ENCODE peak calls at places on chromosomes 7 and 10, in six cellular contexts. One of them, this sample, is unnamed.

GRCh38 chr10:75062191-75062849 is 49.1 kb upstream of the SAMD8 start:
- DNase-seq in heart left ventricle: no peak
- DNase-seq in vagina: no peak
- DNase-seq in HepG2: no peak
- DNase-seq in uterus: peak
- DNase-seq in A549: no peak
- DNase-seq in this sample: peak

GRCh38 chr10:121084029-121084674 is 233.0 kb downstream of the WDR11 start:
- DNase-seq in heart left ventricle: no peak
- DNase-seq in vagina: no peak
- DNase-seq in uterus: no peak
- DNase-seq in HepG2: no peak
- DNase-seq in A549: no peak
- DNase-seq in this sample: no peak

GRCh38 chr10:84214612-84215235 is 10.6 kb downstream of the LRIT2 start:
- DNase-seq in HepG2: peak
- DNase-seq in vagina: no peak
- DNase-seq in heart left ventricle: no peak
- DNase-seq in uterus: no peak
- DNase-seq in A549: peak
- DNase-seq in this sample: no peak

GRCh38 chr10:133275683-133276092 is 980 bp downstream of the ADAM8 start:
- DNase-seq in heart left ventricle: no peak
- DNase-seq in A549: no peak
- DNase-seq in uterus: no peak
- DNase-seq in HepG2: no peak
- DNase-seq in vagina: no peak
- DNase-seq in this sample: no peak

GRCh38 chr7:37344886-37345579 is 103.6 kb downstream of the ELMO1 start:
- DNase-seq in uterus: no peak
- DNase-seq in A549: no peak
- DNase-seq in heart left ventricle: no peak
- DNase-seq in HepG2: no peak
- DNase-seq in vagina: no peak
- DNase-seq in this sample: no peak

GRCh38 chr7:151080091-151080521 is 503 bp downstream of the FASTK start:
- DNase-seq in heart left ventricle: no peak
- DNase-seq in vagina: no peak
- DNase-seq in HepG2: no peak
- DNase-seq in A549: peak
- DNase-seq in uterus: no peak
- DNase-seq in this sample: no peak

GRCh38 chr7:115676080-115676479 is 354.5 kb downstream of the TFEC start:
- DNase-seq in vagina: no peak
- DNase-seq in heart left ventricle: no peak
- DNase-seq in HepG2: no peak
- DNase-seq in uterus: no peak
- DNase-seq in A549: peak
- DNase-seq in this sample: no peak

GRCh38 chr7:72437610-72438009 is 25.5 kb upstream of the CALN1 start:
- DNase-seq in A549: no peak
- DNase-seq in HepG2: no peak
- DNase-seq in heart left ventricle: no peak
- DNase-seq in vagina: no peak
- DNase-seq in uterus: no peak
- DNase-seq in this sample: no peak

GRCh38 chr7:102170417-102170970 is 116.2 kb upstream of the SH2B2 start:
- DNase-seq in vagina: no peak
- DNase-seq in heart left ventricle: no peak
- DNase-seq in uterus: no peak
- DNase-seq in A549: no peak
- DNase-seq in HepG2: no peak
- DNase-seq in this sample: no peak

GRCh38 chr10:58473966-58474365 is 38.7 kb upstream of the BICC1 start:
- DNase-seq in A549: peak
- DNase-seq in heart left ventricle: no peak
- DNase-seq in HepG2: no peak
- DNase-seq in uterus: no peak
- DNase-seq in vagina: no peak
- DNase-seq in this sample: no peak

GRCh38 chr10:86684305-86684704 is 16.0 kb downstream of the LDB3 start:
- DNase-seq in uterus: peak
- DNase-seq in vagina: no peak
- DNase-seq in heart left ventricle: peak
- DNase-seq in A549: no peak
- DNase-seq in HepG2: no peak
- DNase-seq in this sample: no peak

GRCh38 chr10:75201793-75202307 is 8.7 kb upstream of the VDAC2 start:
- DNase-seq in HepG2: peak
- DNase-seq in uterus: no peak
- DNase-seq in A549: peak
- DNase-seq in vagina: no peak
- DNase-seq in heart left ventricle: no peak
- DNase-seq in this sample: no peak

GRCh38 chr7:29588900-29589696 is 25.5 kb downstream of the PRR15 start:
- DNase-seq in A549: peak
- DNase-seq in HepG2: peak
- DNase-seq in heart left ventricle: no peak
- DNase-seq in uterus: no peak
- DNase-seq in vagina: no peak
- DNase-seq in this sample: no peak

GRCh38 chr7:1706721-1707613 is 36.9 kb downstream of the ELFN1 start:
- DNase-seq in heart left ventricle: peak
- DNase-seq in uterus: no peak
- DNase-seq in A549: no peak
- DNase-seq in vagina: no peak
- DNase-seq in HepG2: no peak
- DNase-seq in this sample: peak

GRCh38 chr10:96448021-96448457 is 65.7 kb downstream of the TLL2 start:
- DNase-seq in heart left ventricle: peak
- DNase-seq in uterus: no peak
- DNase-seq in A549: no peak
- DNase-seq in vagina: no peak
- DNase-seq in HepG2: no peak
- DNase-seq in this sample: peak

GRCh38 chr7:27808626-27809025 is 68.7 kb downstream of the TAX1BP1 start:
- DNase-seq in uterus: no peak
- DNase-seq in A549: no peak
- DNase-seq in HepG2: no peak
- DNase-seq in vagina: no peak
- DNase-seq in heart left ventricle: no peak
- DNase-seq in this sample: no peak

GRCh38 chr7:51545131-51545530 is 228.5 kb upstream of the COBL start:
- DNase-seq in A549: no peak
- DNase-seq in heart left ventricle: no peak
- DNase-seq in uterus: no peak
- DNase-seq in vagina: no peak
- DNase-seq in HepG2: no peak
- DNase-seq in this sample: no peak

GRCh38 chr7:51551070-51551469 is 234.5 kb upstream of the COBL start:
- DNase-seq in HepG2: no peak
- DNase-seq in A549: no peak
- DNase-seq in heart left ventricle: no peak
- DNase-seq in vagina: no peak
- DNase-seq in uterus: no peak
- DNase-seq in this sample: no peak
- TF ChIP-seq POLR2A in HepG2: no peak
- TF ChIP-seq POLR2A in A549: no peak
- TF ChIP-seq POLR2A in heart left ventricle: no peak
- TF ChIP-seq POLR2A in vagina: no peak
- TF ChIP-seq POLR2A in uterus: no peak
- TF ChIP-seq POLR2A in this sample: no peak

GRCh38 chr10:88389456-88389855 is 193.7 kb downstream of the RNLS start:
- DNase-seq in heart left ventricle: no peak
- DNase-seq in HepG2: peak
- DNase-seq in A549: peak
- DNase-seq in uterus: peak
- DNase-seq in vagina: no peak
- DNase-seq in this sample: no peak

GRCh38 chr10:88386204-88386877 is 196.8 kb downstream of the RNLS start:
- DNase-seq in HepG2: peak
- DNase-seq in vagina: no peak
- DNase-seq in A549: peak
- DNase-seq in heart left ventricle: no peak
- DNase-seq in uterus: no peak
- DNase-seq in this sample: no peak

GRCh38 chr10:88385601-88386203 is 197.4 kb downstream of the RNLS start:
- DNase-seq in vagina: no peak
- DNase-seq in HepG2: peak
- DNase-seq in uterus: peak
- DNase-seq in A549: peak
- DNase-seq in heart left ventricle: no peak
- DNase-seq in this sample: peak

GRCh38 chr10:88390041-88390440 is 193.1 kb downstream of the RNLS start:
- DNase-seq in A549: no peak
- DNase-seq in heart left ventricle: no peak
- DNase-seq in vagina: no peak
- DNase-seq in uterus: no peak
- DNase-seq in HepG2: no peak
- DNase-seq in this sample: no peak

DNA sequence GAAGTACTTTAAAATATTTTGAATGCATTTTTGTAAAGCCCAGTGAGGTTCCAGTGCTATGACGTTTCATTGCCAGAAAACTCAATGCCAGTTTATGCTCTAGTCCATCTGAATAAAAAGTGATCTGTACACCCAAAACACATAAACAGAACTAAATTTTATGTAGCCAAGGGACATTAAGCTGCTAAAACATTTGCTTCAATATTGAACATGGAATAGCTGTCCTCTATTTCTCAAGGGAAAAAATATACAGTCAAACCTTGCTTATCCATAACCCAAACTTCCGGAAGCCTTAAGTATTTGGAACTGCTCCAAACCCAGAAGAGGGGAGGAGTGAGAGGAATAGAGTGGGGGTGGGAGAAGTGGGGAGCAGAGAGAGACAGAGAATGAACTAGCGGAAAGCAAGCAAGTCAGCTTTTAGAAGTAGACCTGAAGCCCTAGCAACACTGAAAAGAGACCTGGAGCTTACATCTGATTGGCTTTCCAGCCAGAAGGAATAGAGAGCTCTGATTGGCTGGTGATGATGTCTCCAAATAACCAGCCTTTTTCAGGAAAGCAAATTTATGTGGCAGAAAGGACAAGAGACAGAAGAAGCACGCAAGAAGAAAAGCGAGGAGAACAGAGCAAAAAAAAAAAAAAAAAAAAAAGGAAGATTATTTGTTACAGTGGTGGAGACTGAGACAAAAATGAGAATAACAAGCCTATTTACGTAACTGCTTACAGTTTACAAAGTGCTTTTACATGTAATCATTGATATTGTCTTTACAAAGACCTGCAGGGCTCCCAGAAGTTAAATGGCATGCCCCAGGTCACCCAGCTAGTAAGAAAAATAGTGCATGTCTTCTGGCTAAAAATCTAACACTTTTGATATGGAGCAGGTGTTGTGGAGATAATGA is 196.0 kb downstream of the RNLS start:
- DNase-seq in HepG2: peak
- DNase-seq in A549: peak
- DNase-seq in vagina: no peak
- DNase-seq in uterus: peak
- DNase-seq in heart left ventricle: no peak
- DNase-seq in this sample: no peak
- TF ChIP-seq POLR2A in HepG2: no peak
- TF ChIP-seq POLR2A in A549: no peak
- TF ChIP-seq POLR2A in vagina: no peak
- TF ChIP-seq POLR2A in uterus: no peak
- TF ChIP-seq POLR2A in heart left ventricle: peak
- TF ChIP-seq POLR2A in this sample: no peak

GRCh38 chr10:102645741-102646609 is 1.7 kb downstream of the TRIM8 start:
- DNase-seq in HepG2: peak
- DNase-seq in A549: peak
- DNase-seq in uterus: peak
- DNase-seq in vagina: peak
- DNase-seq in heart left ventricle: peak
- DNase-seq in this sample: peak
- TF ChIP-seq POLR2A in HepG2: no peak
- TF ChIP-seq POLR2A in A549: peak
- TF ChIP-seq POLR2A in uterus: peak
- TF ChIP-seq POLR2A in vagina: no peak
- TF ChIP-seq POLR2A in heart left ventricle: peak
- TF ChIP-seq POLR2A in this sample: no peak

DNA sequence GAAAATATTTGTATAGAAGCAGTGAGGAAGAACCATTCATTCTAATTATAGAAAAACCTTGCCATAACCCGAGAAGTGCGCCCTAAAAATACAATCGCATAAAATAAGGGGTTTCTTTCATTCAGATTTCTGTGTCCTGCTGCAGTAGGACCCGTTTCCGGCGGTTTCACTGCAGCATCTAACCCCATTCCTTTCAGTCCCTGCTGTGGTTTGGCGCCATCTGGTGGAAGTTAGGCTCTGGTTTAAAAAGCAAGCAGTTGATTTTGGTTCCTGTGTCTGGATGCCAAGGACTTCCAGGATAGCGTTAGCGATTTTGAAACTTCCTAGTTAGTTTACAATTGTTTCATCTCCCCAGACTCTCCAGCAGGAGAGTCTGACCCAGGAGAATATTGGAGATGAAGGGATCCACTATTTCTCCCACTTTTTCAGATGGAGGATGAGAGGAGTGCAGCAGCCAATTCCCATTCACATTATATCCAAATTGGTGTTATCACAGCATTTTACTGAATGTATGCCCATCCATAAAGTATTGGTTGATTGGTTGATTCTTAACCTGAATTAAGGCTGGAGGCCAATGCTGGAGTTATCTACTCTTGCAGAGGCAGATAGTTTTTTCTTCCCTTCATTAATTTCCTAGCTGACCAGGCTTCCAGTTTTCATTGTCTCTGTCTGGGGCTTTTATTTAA is 128.8 kb upstream of the CACNA2D1 start:
- DNase-seq in HepG2: peak
- DNase-seq in A549: peak
- DNase-seq in vagina: no peak
- DNase-seq in heart left ventricle: peak
- DNase-seq in uterus: peak
- DNase-seq in this sample: peak
- TF ChIP-seq POLR2A in HepG2: no peak
- TF ChIP-seq POLR2A in A549: no peak
- TF ChIP-seq POLR2A in vagina: no peak
- TF ChIP-seq POLR2A in heart left ventricle: no peak
- TF ChIP-seq POLR2A in uterus: no peak
- TF ChIP-seq POLR2A in this sample: no peak

GRCh38 chr7:100101016-100101862 is at the start of the genes AP4M1 and MCM7:
- DNase-seq in HepG2: peak
- DNase-seq in uterus: peak
- DNase-seq in heart left ventricle: peak
- DNase-seq in vagina: peak
- DNase-seq in A549: peak
- DNase-seq in this sample: peak
- TF ChIP-seq POLR2A in HepG2: peak
- TF ChIP-seq POLR2A in uterus: peak
- TF ChIP-seq POLR2A in heart left ventricle: peak
- TF ChIP-seq POLR2A in vagina: no peak
- TF ChIP-seq POLR2A in A549: no peak
- TF ChIP-seq POLR2A in this sample: no peak